ENCODE peak calls at places on chromosomes 6 and 20, in seven cellular contexts. Z is left ventricle myocardium inferior; U is neural progenitor cell; A is astrocyte; O is GM12878; N is CD4-positive, alpha-beta T cell; S is pancreas. D is an unnamed sample.
A peak's percentile ranks its signal among the peaks of the same experiment; 100 is the strongest.

GRCh38 chr20:48065833-48066232 is 280.6 kb upstream of the SULF2 start:
- DNase-seq in Z (no peak), U (no peak), A (no peak), O (no peak), N (no peak), S (no peak), D (no peak)

GRCh38 chr20:63781181-63781580 is 41.6 kb downstream of the SLC2A4RG start:
- DNase-seq in Z (no peak), U (no peak), A (no peak), O (no peak), N (no peak), S (no peak), D (no peak)

GRCh38 chr6:17984822-17985660 is 2.4 kb downstream of the KIF13A start:
- DNase-seq in Z (no peak), U (no peak), A (no peak), O (no peak), N (no peak), S (no peak), D (no peak)

GRCh38 chr20:2859330-2860121 is 13.8 kb upstream of the PTPRA start:
- DNase-seq in Z (no peak), U (no peak), A (peak; percentile 31), O (no peak), N (no peak), S (no peak), D (no peak)

GRCh38 chr6:28217890-28218289 is 7.2 kb upstream of the ZSCAN9 start:
- DNase-seq in Z (no peak), U (no peak), A (no peak), O (no peak), N (no peak), S (no peak), D (no peak)

GRCh38 chr6:24113891-24114290 is 12.1 kb upstream of the NRSN1 start:
- DNase-seq in Z (no peak), U (no peak), A (no peak), O (no peak), N (no peak), S (no peak), D (no peak)

GRCh38 chr6:52509281-52510212 is 67.3 kb downstream of the TRAM2 start:
- DNase-seq in Z (no peak), U (no peak), A (peak; percentile 36), O (no peak), N (no peak), S (no peak), D (no peak)

GRCh38 chr6:54112171-54112650 is 968 bp downstream of the MLIP start:
- DNase-seq in Z (no peak), U (no peak), A (peak; percentile 47), O (no peak), N (no peak), S (no peak), D (no peak)

GRCh38 chr20:2872304-2873009 is 824 bp upstream of the PTPRA start:
- DNase-seq in Z (peak; percentile 60), U (peak; percentile 86), A (peak; percentile 34), O (peak; percentile 20), N (peak; percentile 73), S (peak; percentile 61), D (peak; percentile 83)

GRCh38 chr20:10075606-10076005 is 40.8 kb downstream of the ANKEF1 start:
- DNase-seq in Z (no peak), U (no peak), A (no peak), O (no peak), N (no peak), S (no peak), D (no peak)

GRCh38 chr20:49769125-49769581 is 43.5 kb upstream of the SLC9A8 start:
- DNase-seq in Z (no peak), U (no peak), A (no peak), O (no peak), N (no peak), S (no peak), D (no peak)

GRCh38 chr20:36745234-36745926 is 510 bp downstream of the NDRG3 start:
- DNase-seq in Z (peak; percentile 37), U (peak; percentile 26), A (no peak), O (no peak), N (peak; percentile 22), S (peak; percentile 40), D (no peak)

GRCh38 chr6:131594074-131594473 is 21.0 kb downstream of the ARG1 start:
- DNase-seq in Z (no peak), U (no peak), A (no peak), O (no peak), N (no peak), S (no peak), D (no peak)

GRCh38 chr6:167229586-167229985 is 61.5 kb upstream of the UNC93A start:
- DNase-seq in Z (no peak), U (no peak), A (no peak), O (no peak), N (no peak), S (no peak), D (no peak)

GRCh38 chr20:8670900-8671229 is 398.0 kb upstream of the PLCB4 start:
- DNase-seq in Z (no peak), U (no peak), A (no peak), O (no peak), N (no peak), S (no peak), D (no peak)

GRCh38 chr6:53679446-53679933 is 13.9 kb upstream of the KLHL31 start:
- DNase-seq in Z (no peak), U (no peak), A (peak; percentile 30), O (no peak), N (no peak), S (no peak), D (no peak)

DNA sequence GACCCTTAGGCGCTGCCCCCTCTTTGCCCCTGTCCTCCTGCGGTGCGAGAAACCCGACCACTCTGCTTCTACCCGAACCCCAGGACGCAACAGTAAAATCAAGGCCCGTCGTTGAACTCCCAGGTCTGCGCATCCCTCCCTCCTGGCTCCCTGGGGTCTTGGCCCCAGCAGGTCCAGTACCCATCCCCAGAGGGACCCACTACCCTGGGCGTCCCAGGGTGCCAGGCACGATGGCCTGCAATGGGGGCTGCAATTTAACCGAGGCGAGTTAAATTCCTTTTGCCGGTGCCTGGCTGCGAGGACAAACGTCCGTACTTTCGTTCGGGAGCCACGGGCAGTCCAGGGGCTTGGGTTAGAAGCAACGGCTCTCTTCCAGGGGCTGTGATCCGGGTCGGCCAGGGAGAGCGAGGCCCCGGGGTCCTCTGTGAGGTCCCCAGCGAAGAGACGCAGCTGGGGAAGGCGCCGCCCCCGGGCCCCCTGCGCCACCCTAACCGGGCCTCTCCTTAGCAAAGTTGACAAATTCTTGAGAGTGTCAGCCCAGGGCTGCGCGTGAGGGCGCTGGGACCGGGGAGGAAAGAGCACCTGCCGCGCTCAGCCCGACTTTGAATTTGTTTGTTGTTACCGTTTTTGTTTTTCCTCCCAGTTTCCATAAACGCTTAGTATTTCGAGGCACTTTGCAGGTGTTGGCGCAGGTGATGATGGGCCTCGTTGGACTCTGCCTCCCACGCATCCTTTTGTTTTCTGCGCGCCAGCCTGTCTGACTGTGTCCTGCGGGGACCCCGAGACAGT is 6.1 kb downstream of the OLIG3 start:
- DNase-seq in Z (no peak), U (peak; percentile 46), A (no peak), O (no peak), N (no peak), S (no peak), D (peak; percentile 40)
- H3K27me3 ChIP-seq in Z (peaks cover 100% of the 10 kb centered on the region), U (peaks cover 100% of the 10 kb centered on the region), A (peaks cover 79% of the 10 kb centered on the region), O (peaks cover 31% of the 10 kb centered on the region), N (peaks cover 100% of the 10 kb centered on the region), S (peaks cover 6% of the 10 kb centered on the region), D (peaks cover 3% of the 10 kb centered on the region)

DNA sequence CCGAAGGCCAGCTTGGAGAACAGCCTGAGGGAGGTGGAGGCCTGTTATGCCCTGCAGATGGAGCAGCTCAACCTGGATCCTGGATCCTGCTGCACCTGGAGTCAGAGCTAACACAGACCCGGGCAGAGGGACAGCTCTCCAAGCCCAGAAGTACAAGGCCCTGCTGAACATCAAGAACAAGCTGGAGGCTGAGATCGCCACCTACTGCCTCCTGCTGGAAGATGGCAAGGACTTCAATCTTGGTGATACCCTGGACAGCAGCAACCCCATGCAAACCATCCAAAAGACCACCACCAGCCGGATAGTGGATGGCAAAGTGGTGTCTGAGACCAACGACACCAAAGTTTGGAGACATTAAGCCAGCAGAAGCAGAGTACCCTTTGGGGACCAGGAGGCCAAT is 223.5 kb upstream of the ID4 start:
- DNase-seq in Z (no peak), U (peak; percentile 5), A (no peak), O (no peak), N (no peak), S (no peak), D (no peak)
- TF ChIP-seq CTCF in Z (no peak), U (peak; percentile 28), A (no peak), O (no peak), N (no peak), S (no peak), D (no peak)

GRCh38 chr6:10382728-10383127 is 32.1 kb downstream of the TFAP2A start:
- DNase-seq in Z (no peak), U (no peak), A (no peak), O (no peak), N (no peak), S (no peak), D (no peak)

GRCh38 chr6:10382322-10382721 is 32.6 kb downstream of the TFAP2A start:
- DNase-seq in Z (no peak), U (peak; percentile 50), A (no peak), O (no peak), N (no peak), S (no peak), D (no peak)

GRCh38 chr6:10384064-10384317 is 30.9 kb downstream of the TFAP2A start:
- DNase-seq in Z (no peak), U (no peak), A (no peak), O (no peak), N (no peak), S (no peak), D (no peak)

GRCh38 chr6:10384333-10384718 is 30.5 kb downstream of the TFAP2A start:
- DNase-seq in Z (no peak), U (no peak), A (no peak), O (no peak), N (no peak), S (no peak), D (no peak)

GRCh38 chr6:10383312-10384063 is 31.4 kb downstream of the TFAP2A start:
- DNase-seq in Z (no peak), U (peak; percentile 66), A (no peak), O (no peak), N (no peak), S (no peak), D (no peak)
- H3K27me3 ChIP-seq in Z (peaks cover 100% of the 10 kb centered on the region), U (peaks cover 98% of the 10 kb centered on the region), A (peaks cover 81% of the 10 kb centered on the region), O (peaks cover 11% of the 10 kb centered on the region), N (peaks cover 91% of the 10 kb centered on the region), S (peaks cover 20% of the 10 kb centered on the region), D (peaks cover 2% of the 10 kb centered on the region)

DNA sequence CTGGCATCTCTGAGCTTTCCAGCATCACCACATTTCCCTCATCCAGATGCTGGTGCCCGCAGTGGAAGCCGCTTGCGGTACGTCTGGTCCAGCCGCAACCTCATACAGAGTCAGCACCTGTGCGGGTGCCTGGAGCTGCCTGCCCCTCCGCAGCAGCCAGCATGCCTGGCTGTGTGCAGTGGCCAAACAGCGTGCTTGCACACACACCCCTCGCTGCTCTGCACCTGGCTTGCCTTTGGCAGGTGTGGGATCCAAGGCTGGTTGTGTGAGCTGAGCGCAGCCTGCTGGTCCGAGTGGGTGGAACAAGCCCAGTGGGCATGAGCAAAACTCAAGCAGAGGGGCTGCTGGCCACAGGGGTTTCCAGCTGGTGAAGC is 3.1 kb upstream of the HINT3 start:
- DNase-seq in Z (no peak), U (peak; percentile 56), A (no peak), O (no peak), N (no peak), S (peak; percentile 62), D (no peak)
- TF ChIP-seq CTCF in Z (no peak), U (peak; percentile 30), A (peak; percentile 1), O (peak; percentile 24), N (no peak), S (no peak), D (peak; percentile 15)